ENCODE peak calls at places on chromosomes 1 and 21, in seven cellular contexts. A is colonic mucosa, O is right cardiac atrium, T is fibroblast of the aortic adventitia, D is H7, F is fibroblast of lung, J is OCI-LY7. I is an unnamed sample.

GRCh38 chr1:184385863-184386262 is 966 bp upstream of the C1orf21 start:
- DNase-seq in A (no peak), J (no peak), F (no peak), D (no peak), O (peak), T (no peak), I (no peak)

GRCh38 chr21:29168874-29169273 is 38.4 kb downstream of the MAP3K7CL start:
- DNase-seq in T (no peak), D (no peak), J (no peak), F (peak), O (no peak), A (no peak), I (no peak)

GRCh38 chr1:43255438-43256210 is 14.2 kb upstream of the TMEM125 start:
- DNase-seq in A (no peak), T (no peak), F (no peak), J (no peak), D (no peak), O (no peak), I (no peak)

GRCh38 chr1:219085082-219085481 is 88.6 kb upstream of the LYPLAL1 start:
- DNase-seq in T (peak), D (no peak), J (no peak), A (no peak), F (peak), O (no peak), I (peak)

GRCh38 chr21:33127154-33127893 is 57.4 kb downstream of the OLIG1 start:
- DNase-seq in A (peak), F (peak), O (peak), J (peak), T (peak), D (peak), I (peak)

GRCh38 chr1:78884685-78885452 is 121.7 kb downstream of the ADGRL4 start:
- DNase-seq in D (peak), F (peak), A (no peak), O (no peak), J (no peak), T (peak), I (peak)

GRCh38 chr1:177306981-177307380 is 136.2 kb downstream of the BRINP2 start:
- DNase-seq in F (peak), O (no peak), D (no peak), J (no peak), A (no peak), T (no peak), I (no peak)

GRCh38 chr1:28369518-28370219 is at the start of gene PHACTR4:
- DNase-seq in O (peak), A (peak), F (peak), T (peak), J (peak), D (peak), I (peak)

GRCh38 chr1:151618470-151618869 is 6.6 kb downstream of the SNX27 start:
- DNase-seq in A (no peak), T (no peak), D (no peak), F (no peak), O (no peak), J (no peak), I (no peak)

GRCh38 chr1:232923739-232924386 is 26.5 kb upstream of the NTPCR start:
- DNase-seq in A (no peak), J (peak), O (no peak), F (peak), D (no peak), T (no peak), I (no peak)

GRCh38 chr1:77513839-77514763 is 168.4 kb downstream of the ZZZ3 start:
- DNase-seq in O (peak), D (no peak), F (peak), A (no peak), J (no peak), T (peak), I (peak)

GRCh38 chr1:108513114-108513513 is 46.8 kb upstream of the EEIG2 start:
- DNase-seq in J (no peak), F (no peak), O (no peak), A (no peak), T (no peak), D (no peak), I (no peak)

GRCh38 chr1:178579562-178579961 is 66.7 kb downstream of the TEX35 start:
- DNase-seq in F (no peak), A (no peak), J (peak), D (no peak), O (no peak), T (no peak), I (no peak)

GRCh38 chr1:11531314-11531870 is 52.4 kb downstream of the DISP3 start:
- DNase-seq in D (peak), O (no peak), T (no peak), A (no peak), F (no peak), J (no peak), I (no peak)

GRCh38 chr1:152182942-152183341 is 23.9 kb upstream of the RPTN start:
- DNase-seq in D (no peak), F (peak), O (peak), A (no peak), T (peak), J (no peak), I (peak)

GRCh38 chr21:43775795-43776430 is at the start of gene CSTB:
- DNase-seq in J (peak), F (peak), D (peak), O (peak), A (peak), T (peak), I (peak)

GRCh38 chr21:29657228-29657989 is 282.4 kb downstream of the GRIK1 start:
- DNase-seq in J (no peak), D (no peak), A (no peak), O (no peak), T (no peak), F (no peak), I (no peak)

GRCh38 chr1:39130297-39130696 is 74.2 kb upstream of the MACF1 start:
- DNase-seq in O (no peak), A (no peak), F (peak), D (no peak), J (no peak), T (peak), I (peak)

GRCh38 chr1:57963545-57963944 is 539.7 kb upstream of the DAB1 start:
- DNase-seq in A (no peak), T (no peak), O (no peak), D (no peak), J (no peak), F (no peak), I (no peak)

GRCh38 chr1:171141336-171142051 is 43.6 kb upstream of the FMO2 start:
- DNase-seq in T (peak), D (peak), O (peak), A (no peak), J (no peak), F (peak), I (peak)

GRCh38 chr21:39014751-39015150 is 168.5 kb downstream of the PSMG1 start:
- DNase-seq in D (no peak), F (peak), J (no peak), A (no peak), O (no peak), T (peak), I (peak)

GRCh38 chr1:15172405-15173259 is 19.1 kb downstream of the TMEM51 start:
- DNase-seq in O (no peak), J (no peak), A (no peak), D (no peak), T (peak), F (peak), I (peak)

GRCh38 chr1:208047975-208048374 is 137.1 kb upstream of the CD34 start:
- DNase-seq in D (no peak), F (peak), A (peak), J (no peak), T (peak), O (peak), I (peak)

GRCh38 chr1:220877348-220878095 is 1.7 kb upstream of the HLX start:
- DNase-seq in J (no peak), T (no peak), D (peak), F (no peak), O (no peak), A (no peak), I (no peak)
- H3K4me3 ChIP-seq in J (no peak), T (no peak), D (peak), F (no peak), O (peak), A (peak), I (peak)

DNA sequence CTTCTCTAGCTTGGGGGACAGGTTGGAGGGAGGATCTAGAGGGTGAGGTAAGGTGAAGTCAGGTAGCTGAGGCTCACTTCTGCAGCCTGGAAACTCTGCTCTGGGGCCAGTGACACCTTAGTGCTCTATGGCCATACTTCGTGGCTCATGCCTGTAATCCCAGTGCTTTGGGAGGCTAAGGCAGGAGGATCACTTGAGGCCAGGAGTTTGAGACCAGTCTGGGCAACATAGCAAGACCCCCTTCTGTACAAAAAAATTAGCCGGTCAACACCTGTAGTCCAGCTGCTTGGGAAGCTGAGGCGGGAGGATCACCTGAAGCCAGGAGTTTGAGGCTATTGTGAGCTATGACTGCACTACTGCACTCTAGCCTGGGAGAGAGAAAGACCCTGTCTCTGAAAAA is 5.8 kb downstream of the LMNA start:
- DNase-seq in A (no peak), F (no peak), O (no peak), T (no peak), J (no peak), D (no peak), I (no peak)
- H3K4me3 ChIP-seq in A (no peak), F (peak), O (peak), T (peak), J (no peak), D (no peak), I (no peak)

GRCh38 chr1:95071539-95071938 is 1.2 kb downstream of the ALG14 start:
- DNase-seq in O (no peak), J (peak), F (no peak), D (no peak), A (no peak), T (peak), I (peak)
- H3K4me3 ChIP-seq in O (peak), J (peak), F (peak), D (no peak), A (no peak), T (peak), I (no peak)

GRCh38 chr1:109806733-109807397 is 43.1 kb upstream of the EPS8L3 start:
- DNase-seq in A (peak), T (no peak), O (peak), D (no peak), F (no peak), J (no peak), I (no peak)

GRCh38 chr1:109805486-109806180 is 41.9 kb upstream of the EPS8L3 start:
- DNase-seq in T (peak), D (no peak), O (peak), F (peak), J (no peak), A (no peak), I (peak)

GRCh38 chr1:109802901-109803561 is 39.3 kb upstream of the EPS8L3 start:
- DNase-seq in T (no peak), D (no peak), F (no peak), J (no peak), O (peak), A (peak), I (no peak)

GRCh38 chr1:109803901-109804331 is 40.2 kb upstream of the EPS8L3 start:
- DNase-seq in D (no peak), F (peak), T (peak), O (peak), A (peak), J (no peak), I (no peak)

DNA sequence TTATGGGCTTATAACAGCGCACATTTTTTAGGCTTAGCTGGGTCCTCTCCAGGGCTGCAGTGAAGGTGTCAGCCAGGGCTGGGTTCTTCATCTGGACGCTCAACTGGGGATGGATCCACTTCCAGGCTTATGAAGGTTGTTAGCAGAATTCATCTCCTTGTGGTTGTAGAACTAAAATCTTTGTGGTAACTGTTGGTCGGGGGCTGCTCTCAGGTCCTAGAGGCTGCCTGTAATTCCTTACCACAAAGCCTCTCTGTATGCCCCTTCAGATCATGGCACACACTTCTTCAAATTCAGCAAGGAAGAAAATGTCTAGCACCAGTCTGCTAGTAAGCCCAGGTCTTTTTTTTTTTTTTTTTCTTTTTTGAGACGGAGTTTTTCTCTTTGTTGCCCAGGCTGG is 40.9 kb upstream of the EPS8L3 start:
- DNase-seq in J (no peak), F (no peak), T (no peak), O (no peak), D (no peak), A (no peak), I (no peak)
- H3K4me3 ChIP-seq in J (no peak), F (no peak), T (no peak), O (no peak), D (no peak), A (no peak), I (no peak)

GRCh38 chr1:155254714-155255242 is 505 bp downstream of the ENTREP3 start:
- DNase-seq in D (peak), A (no peak), J (no peak), O (no peak), F (no peak), T (no peak), I (no peak)

GRCh38 chr1:155254228-155254713 is 1.0 kb downstream of the ENTREP3 start:
- DNase-seq in O (peak), J (no peak), T (no peak), D (no peak), F (no peak), A (no peak), I (no peak)

GRCh38 chr1:155255243-155256100 is at the start of gene ENTREP3:
- DNase-seq in J (peak), A (peak), F (peak), T (peak), O (peak), D (peak), I (peak)

GRCh38 chr1:155253208-155253607 is 2.1 kb downstream of the ENTREP3 start:
- DNase-seq in D (peak), J (no peak), T (no peak), A (no peak), O (no peak), F (no peak), I (no peak)

GRCh38 chr1:155253797-155254196 is 1.5 kb downstream of the ENTREP3 start:
- DNase-seq in F (no peak), D (no peak), O (no peak), T (peak), A (no peak), J (no peak), I (no peak)
- H3K4me3 ChIP-seq in F (peak), D (no peak), O (no peak), T (peak), A (peak), J (peak), I (peak)

DNA sequence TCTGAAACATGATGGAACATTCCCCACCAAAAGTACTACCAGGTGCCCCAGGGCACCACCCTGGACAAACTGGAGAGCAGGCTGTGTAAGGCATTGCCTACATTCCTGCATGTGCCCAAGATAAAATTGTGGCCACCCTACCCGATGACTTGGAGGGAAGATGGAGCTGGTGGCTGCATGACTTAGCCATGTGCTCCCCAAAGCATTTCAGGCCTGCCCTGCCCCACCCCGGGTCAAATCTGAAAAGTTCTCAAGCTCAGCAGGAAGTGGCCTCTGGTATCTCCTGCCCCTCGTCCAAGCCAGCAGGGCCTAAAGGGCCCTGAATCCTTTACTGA is 8.5 kb downstream of the CD2 start:
- DNase-seq in F (no peak), D (no peak), J (no peak), O (no peak), A (no peak), T (no peak), I (no peak)
- H3K4me3 ChIP-seq in F (no peak), D (no peak), J (no peak), O (no peak), A (no peak), T (no peak), I (no peak)

GRCh38 chr1:156749429-156750118 is 1.9 kb downstream of the HDGF start:
- DNase-seq in O (peak), D (no peak), A (peak), F (no peak), T (no peak), J (no peak), I (no peak)

GRCh38 chr1:156747737-156748669 is 3.5 kb downstream of the HDGF start:
- DNase-seq in A (peak), D (peak), O (no peak), J (no peak), T (no peak), F (peak), I (no peak)

GRCh38 chr1:156746716-156747631 is 4.5 kb downstream of the HDGF start:
- DNase-seq in A (peak), O (peak), F (peak), T (peak), J (peak), D (peak), I (peak)

GRCh38 chr1:156750191-156750931 is 1.1 kb downstream of the HDGF start:
- DNase-seq in J (peak), D (peak), A (peak), O (no peak), T (peak), F (peak), I (no peak)

DNA sequence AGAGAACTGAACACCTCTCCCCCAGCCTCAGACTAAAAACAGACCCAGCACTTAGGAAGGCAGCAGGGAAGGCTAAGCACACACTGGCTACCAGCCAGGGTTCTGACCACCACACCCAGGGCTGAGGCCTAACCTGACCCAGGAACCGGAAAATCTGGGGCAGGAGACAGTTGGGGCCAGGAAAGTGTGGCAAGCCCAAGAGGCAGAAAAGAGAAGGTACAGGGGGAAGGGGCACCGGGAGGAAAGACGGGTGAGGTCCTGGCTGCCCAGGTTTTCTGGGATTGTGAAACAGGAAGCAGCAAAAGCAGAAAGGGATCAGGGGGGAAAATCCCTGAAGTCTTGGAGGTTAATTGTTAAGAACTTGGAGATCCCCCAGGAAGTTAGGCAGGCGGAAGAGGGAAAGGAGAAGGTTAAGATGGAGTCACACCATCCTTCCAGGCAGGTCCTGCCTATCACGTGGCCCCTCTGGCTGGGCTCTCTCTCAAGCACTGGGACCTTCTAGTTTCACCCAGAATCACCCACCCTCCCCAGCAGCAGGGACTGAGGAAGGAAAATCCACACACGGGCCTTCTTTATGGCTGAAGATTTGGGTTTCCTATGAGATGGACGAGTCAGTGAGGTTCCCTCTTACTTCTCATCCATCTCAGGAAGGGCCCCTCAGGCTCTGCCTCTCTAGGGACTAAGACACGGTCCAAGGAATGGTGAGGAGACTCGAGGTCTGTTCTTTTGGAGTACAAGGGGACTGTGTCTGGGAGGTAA is 2.6 kb downstream of the HDGF start:
- DNase-seq in F (peak), O (peak), A (peak), J (no peak), D (peak), T (peak), I (peak)
- H3K4me3 ChIP-seq in F (peak), O (peak), A (peak), J (peak), D (no peak), T (peak), I (peak)

DNA sequence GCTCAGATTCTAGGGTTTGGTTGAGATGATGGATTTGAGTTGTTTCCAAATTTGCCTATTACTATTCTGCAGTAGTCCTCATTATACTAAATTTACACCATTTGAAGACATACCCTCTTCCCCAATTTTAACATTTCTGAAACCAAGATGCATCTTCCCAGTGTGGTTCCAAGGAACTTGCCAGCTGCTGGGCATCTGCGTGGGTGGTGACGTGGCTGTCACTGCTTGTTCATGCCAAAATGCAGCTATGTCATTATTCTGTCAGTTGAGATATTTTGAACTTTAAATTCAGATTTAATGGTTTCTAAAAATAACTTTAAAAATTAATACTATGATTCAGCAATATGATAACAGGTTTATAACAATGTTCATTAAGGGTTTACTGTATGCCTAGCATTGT is 1.2 kb downstream of the ZFP69 start:
- DNase-seq in J (no peak), A (no peak), D (no peak), O (no peak), T (no peak), F (no peak), I (no peak)
- H3K4me3 ChIP-seq in J (peak), A (no peak), D (peak), O (no peak), T (peak), F (peak), I (no peak)

GRCh38 chr21:25139390-25139789 is 467.9 kb downstream of the MRPL39 start:
- DNase-seq in D (no peak), A (no peak), T (no peak), F (no peak), J (no peak), O (no peak), I (no peak)

GRCh38 chr21:25133939-25134338 is 473.3 kb downstream of the MRPL39 start:
- DNase-seq in O (no peak), D (no peak), F (peak), J (no peak), T (no peak), A (no peak), I (peak)
- H3K4me3 ChIP-seq in O (no peak), D (no peak), F (no peak), J (no peak), T (no peak), A (no peak), I (no peak)